ENCODE peak calls at places on chromosome 15, in four cellular contexts. P is spleen, D is GM20000, A is A172. O is an unnamed sample.

GRCh38 chr15:66740802-66741201 is 38.8 kb downstream of the SMAD6 start:
- DNase-seq in P (no peak), D (no peak), A (peak; percentile 49), O (no peak)

GRCh38 chr15:85636351-85636750 is 158.4 kb downstream of the KLHL25 start:
- DNase-seq in P (no peak), D (no peak), A (no peak), O (no peak)

GRCh38 chr15:34318277-34319079 is 19.1 kb downstream of the SLC12A6 start:
- DNase-seq in P (no peak), D (peak; percentile 35), A (peak; percentile 55), O (no peak)

GRCh38 chr15:66433726-66434125 is 47.0 kb downstream of the MAP2K1 start:
- DNase-seq in P (no peak), D (no peak), A (no peak), O (no peak)

GRCh38 chr15:41690636-41691035 is 30.4 kb downstream of the MGA start:
- DNase-seq in P (no peak), D (no peak), A (no peak), O (no peak)

GRCh38 chr15:65246939-65247338 is 35.7 kb upstream of the CILP start:
- DNase-seq in P (no peak), D (no peak), A (no peak), O (no peak)

GRCh38 chr15:55907797-55908196 is 85.6 kb downstream of the NEDD4 start:
- DNase-seq in P (no peak), D (no peak), A (peak; percentile 96), O (no peak)

GRCh38 chr15:97661796-97662195 is 298.7 kb upstream of the ARRDC4 start:
- DNase-seq in P (no peak), D (no peak), A (no peak), O (no peak)

GRCh38 chr15:85100186-85100937 is 118.7 kb downstream of the PDE8A start:
- DNase-seq in P (no peak), D (no peak), A (no peak), O (no peak)

GRCh38 chr15:30023798-30024295 is 58.9 kb upstream of the GOLGA8J start:
- DNase-seq in P (no peak), D (no peak), A (no peak), O (no peak)

GRCh38 chr15:99708563-99708962 is 24.7 kb downstream of the LYSMD4 start:
- DNase-seq in P (no peak), D (no peak), A (peak; percentile 77), O (no peak)

GRCh38 chr15:57727031-57727430 is 20.5 kb downstream of the POLR2M start:
- DNase-seq in P (no peak), D (no peak), A (no peak), O (no peak)

GRCh38 chr15:67125589-67126502 is 60.4 kb downstream of the SMAD3 start:
- DNase-seq in P (peak; percentile 63), D (no peak), A (peak; percentile 94), O (no peak)

GRCh38 chr15:41161336-41161735 is 45.3 kb upstream of the INO80 start:
- DNase-seq in P (no peak), D (no peak), A (peak; percentile 47), O (no peak)

GRCh38 chr15:45456212-45457106 is 66.1 kb downstream of the SLC30A4 start:
- DNase-seq in P (peak; percentile 83), D (peak; percentile 44), A (peak; percentile 98), O (no peak)

GRCh38 chr15:58441376-58442070 is 9.7 kb downstream of the LIPC start:
- DNase-seq in P (no peak), D (no peak), A (peak; percentile 39), O (no peak)

GRCh38 chr15:98143116-98143515 is 182.6 kb downstream of the ARRDC4 start:
- DNase-seq in P (no peak), D (no peak), A (no peak), O (no peak)

GRCh38 chr15:89524184-89524583 is 27.8 kb upstream of the RHCG start:
- DNase-seq in P (no peak), D (no peak), A (no peak), O (no peak)

GRCh38 chr15:75905231-75905630 is 1.6 kb downstream of the FBXO22 start:
- DNase-seq in P (no peak), D (no peak), A (no peak), O (no peak)

GRCh38 chr15:30065025-30065801 is 17.5 kb upstream of the GOLGA8J start:
- DNase-seq in P (no peak), D (no peak), A (peak; percentile 94), O (no peak)

GRCh38 chr15:31367730-31368344 is 41.2 kb downstream of the KLF13 start:
- DNase-seq in P (peak; percentile 86), D (peak; percentile 66), A (no peak), O (no peak)

GRCh38 chr15:89243046-89243690 is 611 bp upstream of the FANCI start:
- DNase-seq in P (no peak), D (no peak), A (no peak), O (no peak)

GRCh38 chr15:27222479-27222878 is 251.5 kb downstream of the GABRG3 start:
- DNase-seq in P (no peak), D (no peak), A (no peak), O (no peak)

GRCh38 chr15:48510976-48511375 is 134.5 kb downstream of the FBN1 start:
- DNase-seq in P (no peak), D (no peak), A (no peak), O (no peak)

GRCh38 chr15:70826634-70827033 is 27.3 kb downstream of the LARP6 start:
- DNase-seq in P (no peak), D (no peak), A (peak; percentile 60), O (no peak)

GRCh38 chr15:78662028-78662427 is 21.0 kb upstream of the CHRNB4 start:
- DNase-seq in P (peak; percentile 70), D (no peak), A (no peak), O (no peak)

GRCh38 chr15:58568157-58568571 is 136.4 kb downstream of the LIPC start:
- DNase-seq in P (no peak), D (no peak), A (no peak), O (no peak)

GRCh38 chr15:31605467-31605931 is 278.9 kb downstream of the KLF13 start:
- DNase-seq in P (no peak), D (no peak), A (no peak), O (no peak)

GRCh38 chr15:41656188-41656587 is 4.0 kb upstream of the MGA start:
- DNase-seq in P (no peak), D (no peak), A (peak; percentile 36), O (no peak)

GRCh38 chr15:65516997-65517865 is at the start of gene DPP8:
- DNase-seq in P (peak; percentile 99), D (peak; percentile 93), A (peak; percentile 83), O (peak; percentile 98)

GRCh38 chr15:74615313-74616019 is at the start of gene CLK3:
- DNase-seq in P (peak; percentile 100), D (peak; percentile 100), A (peak; percentile 73), O (no peak)

GRCh38 chr15:32675474-32675873 is 34.0 kb downstream of the SCG5 start:
- DNase-seq in P (no peak), D (no peak), A (no peak), O (no peak)

GRCh38 chr15:73851679-73852078 is 21.7 kb upstream of the TBC1D21 start:
- DNase-seq in P (no peak), D (peak; percentile 52), A (peak; percentile 34), O (no peak)

GRCh38 chr15:101004986-101005747 is 86.0 kb downstream of the LRRK1 start:
- DNase-seq in P (no peak), D (no peak), A (no peak), O (no peak)

GRCh38 chr15:63938486-63939061 is 104.8 kb upstream of the HERC1 start:
- DNase-seq in P (no peak), D (no peak), A (no peak), O (no peak)

GRCh38 chr15:71547066-71547465 is 263.3 kb upstream of the NR2E3 start:
- DNase-seq in P (no peak), D (no peak), A (no peak), O (no peak)

GRCh38 chr15:56929389-56929788 is 10.9 kb downstream of the TCF12 start:
- DNase-seq in P (no peak), D (no peak), A (peak; percentile 5), O (no peak)

O was measured in chondrocyte.